ENCODE peak calls at places on chromosomes 3 and 15, in four cellular contexts. P is astrocyte of the spinal cord, C is adrenal gland, V is dorsolateral prefrontal cortex. O is an unnamed sample.

GRCh38 chr3:27114684-27115083 is 254.5 kb downstream of the NEK10 start:
- DNase-seq in P (peak), C (no peak), V (no peak), O (no peak)

GRCh38 chr15:58165661-58166060 is 27.5 kb downstream of the AQP9 start:
- DNase-seq in P (peak), C (peak), V (no peak), O (peak)

GRCh38 chr3:122880624-122881023 is 85.8 kb downstream of the SLC49A4 start:
- DNase-seq in P (no peak), C (no peak), V (no peak), O (no peak)

GRCh38 chr3:146050700-146051099 is 110.3 kb downstream of the PLOD2 start:
- DNase-seq in P (no peak), C (no peak), V (no peak), O (no peak)

GRCh38 chr3:63193647-63194046 is 84.5 kb upstream of the SYNPR start:
- DNase-seq in P (peak), C (no peak), V (no peak), O (peak)

GRCh38 chr15:99615460-99615859 is 49.7 kb downstream of the MEF2A start:
- DNase-seq in P (no peak), C (no peak), V (no peak), O (no peak)

GRCh38 chr3:107432013-107432515 is 54.8 kb downstream of the CCDC54 start:
- DNase-seq in P (no peak), C (peak), V (no peak), O (peak)

GRCh38 chr3:58049143-58049785 is 41.0 kb downstream of the FLNB start:
- DNase-seq in P (peak), C (peak), V (no peak), O (peak)

GRCh38 chr3:72748659-72749058 is 99.6 kb downstream of the SHQ1 start:
- DNase-seq in P (no peak), C (no peak), V (no peak), O (no peak)

GRCh38 chr3:134594236-134594825 is 56.5 kb downstream of the KY start:
- DNase-seq in P (no peak), C (no peak), V (no peak), O (peak)

GRCh38 chr3:5136619-5137429 is 14.7 kb downstream of the ARL8B start:
- DNase-seq in P (peak), C (peak), V (no peak), O (peak)

GRCh38 chr3:72171946-72172345 is 387.0 kb upstream of the PROK2 start:
- DNase-seq in P (no peak), C (no peak), V (no peak), O (no peak)

GRCh38 chr3:8597515-8597853 is 47.1 kb downstream of the SSUH2 start:
- DNase-seq in P (no peak), C (no peak), V (no peak), O (no peak)

GRCh38 chr3:36792342-36792741 is 28.0 kb upstream of the DCLK3 start:
- DNase-seq in P (peak), C (no peak), V (no peak), O (peak)

GRCh38 chr3:38575279-38575843 is 74.1 kb downstream of the SCN5A start:
- DNase-seq in P (no peak), C (no peak), V (no peak), O (no peak)

GRCh38 chr3:125194061-125194848 is 18.3 kb downstream of the SLC12A8 start:
- DNase-seq in P (peak), C (no peak), V (no peak), O (no peak)

GRCh38 chr15:69881310-69881660 is 216.4 kb downstream of the TLE3 start:
- DNase-seq in P (no peak), C (no peak), V (no peak), O (no peak)

GRCh38 chr3:16759227-16759903 is 125.4 kb upstream of the PLCL2 start:
- DNase-seq in P (no peak), C (no peak), V (no peak), O (no peak)

DNA sequence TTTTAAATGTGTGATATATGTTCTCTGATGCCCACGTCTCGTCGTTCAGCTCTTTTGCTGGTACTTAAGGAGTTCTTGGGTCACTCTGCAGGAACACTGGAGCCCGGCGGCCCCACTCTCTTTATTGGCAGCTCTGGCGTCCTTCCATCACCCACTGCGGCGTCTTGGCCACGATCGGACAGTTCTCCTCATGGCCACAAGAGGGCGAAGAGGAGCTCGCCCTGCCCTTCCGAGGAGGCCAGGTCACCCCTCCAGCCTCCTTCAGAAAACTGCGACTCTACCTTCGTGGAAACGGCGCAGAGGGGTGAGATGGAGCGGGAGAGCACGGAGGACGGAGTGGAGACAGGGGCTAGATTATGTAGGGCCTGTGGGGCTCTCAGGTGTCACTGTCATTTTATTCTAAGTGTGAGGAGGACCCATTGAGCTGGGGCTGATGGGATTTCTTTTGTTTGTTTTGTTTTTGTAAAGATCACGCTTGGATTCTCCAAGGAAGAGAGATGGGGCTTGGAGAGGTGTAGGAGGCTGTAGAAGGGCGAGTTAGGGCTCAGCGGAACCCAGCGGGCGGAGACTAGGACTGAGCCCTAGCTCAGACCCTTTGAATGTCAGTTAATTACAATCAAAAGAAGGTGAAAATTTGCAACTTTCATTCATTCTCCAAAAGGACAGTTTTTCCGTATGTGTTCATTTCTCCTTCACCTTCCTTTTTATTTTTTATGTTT is 28.0 kb upstream of the GABRA5 start:
- DNase-seq in P (no peak), C (no peak), V (no peak), O (no peak)
- TF ChIP-seq CTCF in P (peak), C (peak), V (no peak), O (peak)

GRCh38 chr3:187753516-187753915 is 8.2 kb upstream of the BCL6 start:
- DNase-seq in P (no peak), C (no peak), V (no peak), O (no peak)
- H3K4me3 ChIP-seq in P (no peak), C (no peak), V (no peak), O (no peak)

GRCh38 chr3:195196266-195196665 is 74.7 kb downstream of the XXYLT1 start:
- DNase-seq in P (peak), C (no peak), V (no peak), O (peak)
- TF ChIP-seq CTCF in P (no peak), C (no peak), V (no peak), O (peak)

GRCh38 chr3:170058127-170058526 is 20.3 kb downstream of the GPR160 start:
- DNase-seq in P (no peak), C (no peak), V (no peak), O (no peak)

GRCh38 chr3:170059447-170059846 is 21.7 kb downstream of the GPR160 start:
- DNase-seq in P (no peak), C (no peak), V (no peak), O (no peak)

GRCh38 chr3:170057550-170057949 is 19.8 kb downstream of the GPR160 start:
- DNase-seq in P (no peak), C (no peak), V (no peak), O (no peak)

GRCh38 chr3:170055209-170055608 is 17.4 kb downstream of the GPR160 start:
- DNase-seq in P (peak), C (no peak), V (no peak), O (no peak)

GRCh38 chr3:170056710-170057454 is 19.1 kb downstream of the GPR160 start:
- DNase-seq in P (no peak), C (no peak), V (no peak), O (no peak)
- H3K4me3 ChIP-seq in P (no peak), C (no peak), V (no peak), O (no peak)

DNA sequence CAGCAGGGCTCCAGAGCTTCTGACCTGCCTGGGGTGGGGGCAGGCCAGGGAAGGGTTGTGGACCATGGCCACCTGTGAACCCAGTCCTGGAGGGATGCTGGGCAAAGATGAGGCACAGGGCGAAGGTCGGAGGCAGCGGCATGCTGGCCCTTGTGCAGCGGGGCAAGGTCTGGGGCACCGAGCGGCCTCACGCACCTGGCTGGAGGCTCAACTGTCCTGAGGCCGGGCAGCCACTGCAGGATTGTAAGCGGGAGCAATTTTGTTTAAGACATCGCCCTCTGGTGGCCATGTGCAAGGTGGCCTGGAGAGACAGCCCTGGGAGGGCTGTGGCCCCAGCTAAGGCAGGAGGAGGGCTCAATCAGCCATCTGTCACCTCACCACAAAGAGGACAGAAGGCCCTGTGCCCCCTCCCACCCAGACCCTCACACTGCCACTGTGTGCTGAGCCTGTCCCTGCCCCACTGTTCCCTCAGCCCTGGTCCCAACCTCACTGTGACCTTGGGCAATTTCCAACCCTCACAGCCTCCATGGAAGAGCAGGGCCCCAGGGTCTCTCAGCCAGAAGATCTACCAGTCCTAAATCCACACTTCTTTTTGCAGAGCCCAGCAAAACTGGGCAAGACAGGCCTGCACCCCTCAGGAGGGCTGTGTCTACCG is 46.3 kb downstream of the TPRA1 start:
- DNase-seq in P (peak), C (peak), V (no peak), O (peak)
- TF ChIP-seq CTCF in P (peak), C (peak), V (peak), O (peak)

GRCh38 chr3:98906230-98906629 is 4.7 kb upstream of the DCBLD2 start:
- DNase-seq in P (peak), C (no peak), V (no peak), O (peak)
- H3K4me3 ChIP-seq in P (no peak), C (no peak), V (no peak), O (peak)

DNA sequence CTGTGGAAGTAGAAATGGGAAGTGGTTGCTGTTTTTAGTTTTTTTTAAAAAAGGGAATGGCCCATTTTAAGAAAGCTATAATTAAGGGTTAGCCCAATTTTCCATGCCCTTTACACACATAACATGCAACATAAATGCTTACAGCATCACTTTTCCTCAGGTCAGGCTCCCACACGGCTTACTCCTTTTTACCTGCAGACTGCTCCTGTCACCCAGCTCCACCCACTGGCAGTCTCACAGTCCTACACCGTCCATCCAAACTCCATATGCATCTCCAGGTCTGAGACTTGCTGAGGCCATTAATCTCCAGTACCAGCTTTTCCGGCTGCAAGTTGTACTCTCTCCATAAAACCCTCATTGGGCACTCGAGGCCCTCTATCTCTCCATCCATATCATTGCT is 19.7 kb downstream of the MORC1 start:
- DNase-seq in P (no peak), C (no peak), V (no peak), O (no peak)
- TF ChIP-seq CTCF in P (peak), C (no peak), V (no peak), O (no peak)

GRCh38 chr3:151169700-151170224 is 33.3 kb downstream of the GPR171 start:
- DNase-seq in P (no peak), C (peak), V (no peak), O (no peak)

GRCh38 chr3:151169262-151169661 is 33.8 kb downstream of the GPR171 start:
- DNase-seq in P (no peak), C (no peak), V (no peak), O (no peak)

GRCh38 chr3:151168269-151169094 is 34.5 kb downstream of the GPR171 start:
- DNase-seq in P (peak), C (peak), V (peak), O (peak)

GRCh38 chr3:151175952-151176351 is 27.1 kb downstream of the GPR171 start:
- DNase-seq in P (no peak), C (no peak), V (no peak), O (no peak)

GRCh38 chr3:151171145-151171544 is 31.9 kb downstream of the GPR171 start:
- DNase-seq in P (peak), C (no peak), V (no peak), O (no peak)
- H3K4me3 ChIP-seq in P (no peak), C (no peak), V (no peak), O (no peak)

GRCh38 chr3:45330500-45331295 is 57.7 kb upstream of the LARS2 start:
- DNase-seq in P (no peak), C (no peak), V (no peak), O (no peak)
- TF ChIP-seq CTCF in P (no peak), C (no peak), V (no peak), O (no peak)